ENCODE peak calls at places on chromosome 16, in eight cellular contexts. V is HCT116, D is SK-N-SH, H is OCI-LY7, F is GM23248, E is GM23338, M is hepatocyte, Z is PC-3. N is an unnamed sample.

GRCh38 chr16:48607056-48607825 is 2.7 kb downstream of the N4BP1 start:
- DNase-seq in V (no peak), D (no peak), H (no peak), F (peak; percentile 69), E (no peak), M (peak; percentile 57), Z (peak; percentile 85), N (peak; percentile 54)

GRCh38 chr16:88611220-88611821 is 27.1 kb upstream of the IL17C start:
- DNase-seq in V (no peak), D (no peak), H (no peak), F (no peak), E (peak; percentile 92), M (no peak), Z (no peak), N (peak; percentile 73)

GRCh38 chr16:4212207-4212933 is 29.5 kb downstream of the SRL start:
- DNase-seq in V (no peak), D (no peak), H (no peak), F (no peak), E (no peak), M (no peak), Z (no peak), N (no peak)

GRCh38 chr16:56382901-56383355 is 42.4 kb downstream of the AMFR start:
- DNase-seq in V (no peak), D (no peak), H (no peak), F (peak; percentile 53), E (no peak), M (no peak), Z (peak; percentile 86), N (no peak)

GRCh38 chr16:88015806-88016140 is 64.5 kb downstream of the BANP start:
- DNase-seq in V (no peak), D (no peak), H (no peak), F (no peak), E (no peak), M (no peak), Z (no peak), N (no peak)

GRCh38 chr16:56275076-56275475 is 83.8 kb downstream of the GNAO1 start:
- DNase-seq in V (no peak), D (no peak), H (no peak), F (no peak), E (no peak), M (no peak), Z (no peak), N (no peak)

GRCh38 chr16:26987631-26988030 is 79.1 kb upstream of the C16orf82 start:
- DNase-seq in V (no peak), D (no peak), H (no peak), F (peak; percentile 73), E (no peak), M (no peak), Z (no peak), N (no peak)

GRCh38 chr16:52611817-52612673 is 65.1 kb upstream of the TOX3 start:
- DNase-seq in V (no peak), D (no peak), H (no peak), F (no peak), E (no peak), M (peak; percentile 66), Z (peak; percentile 1), N (no peak)

GRCh38 chr16:9670058-9670457 is 512.2 kb downstream of the GRIN2A start:
- DNase-seq in V (no peak), D (no peak), H (no peak), F (no peak), E (peak; percentile 74), M (no peak), Z (no peak), N (peak; percentile 57)

GRCh38 chr16:12920739-12921138 is 19.3 kb downstream of the SHISA9 start:
- DNase-seq in V (no peak), D (no peak), H (no peak), F (no peak), E (no peak), M (no peak), Z (no peak), N (no peak)

GRCh38 chr16:12917653-12918052 is 16.3 kb downstream of the SHISA9 start:
- DNase-seq in V (no peak), D (no peak), H (no peak), F (no peak), E (peak; percentile 48), M (no peak), Z (no peak), N (no peak)

DNA sequence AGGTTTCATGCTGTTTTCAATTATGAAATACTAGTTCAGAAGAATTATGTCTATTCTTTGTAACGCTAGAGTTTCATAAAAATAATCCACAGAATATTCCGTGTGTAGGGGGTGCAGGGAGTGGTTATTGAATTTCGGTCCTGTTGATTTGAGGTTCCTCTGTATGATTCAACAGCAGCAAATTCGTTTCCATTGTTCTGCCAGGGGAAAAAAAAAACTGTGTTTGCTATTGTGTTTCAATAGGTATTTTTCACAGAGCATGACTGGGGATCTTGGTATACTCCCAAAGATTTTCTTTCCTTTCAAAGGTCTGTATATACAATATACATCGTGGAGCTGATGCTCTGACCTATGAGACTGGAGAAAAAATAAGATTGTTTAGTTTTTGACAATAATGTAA is 15.8 kb downstream of the SHISA9 start:
- DNase-seq in V (no peak), D (no peak), H (no peak), F (no peak), E (no peak), M (no peak), Z (no peak), N (no peak)
- H3K27ac ChIP-seq in V (no peak overlapping the region), D (no peak overlapping the region), H (no peak overlapping the region), F (no peak overlapping the region), E (peak overlapping the region; percentile 67), M (no peak overlapping the region), Z (no peak overlapping the region), N (no peak overlapping the region)

GRCh38 chr16:1613240-1613639 is 1.1 kb downstream of the CRAMP1 start:
- DNase-seq in V (no peak), D (no peak), H (peak; percentile 41), F (peak; percentile 51), E (peak; percentile 32), M (peak; percentile 22), Z (peak; percentile 6), N (peak; percentile 30)

GRCh38 chr16:1612320-1613111 is at the start of gene CRAMP1:
- DNase-seq in V (no peak), D (peak; percentile 52), H (peak; percentile 24), F (peak; percentile 67), E (peak; percentile 29), M (peak; percentile 43), Z (no peak), N (peak; percentile 54)

GRCh38 chr16:1613728-1614225 is 1.6 kb downstream of the CRAMP1 start:
- DNase-seq in V (no peak), D (no peak), H (peak; percentile 20), F (peak; percentile 68), E (no peak), M (peak; percentile 63), Z (no peak), N (peak; percentile 50)

GRCh38 chr16:1615761-1616160 is 3.6 kb downstream of the CRAMP1 start:
- DNase-seq in V (no peak), D (no peak), H (no peak), F (peak; percentile 21), E (no peak), M (no peak), Z (no peak), N (no peak)

DNA sequence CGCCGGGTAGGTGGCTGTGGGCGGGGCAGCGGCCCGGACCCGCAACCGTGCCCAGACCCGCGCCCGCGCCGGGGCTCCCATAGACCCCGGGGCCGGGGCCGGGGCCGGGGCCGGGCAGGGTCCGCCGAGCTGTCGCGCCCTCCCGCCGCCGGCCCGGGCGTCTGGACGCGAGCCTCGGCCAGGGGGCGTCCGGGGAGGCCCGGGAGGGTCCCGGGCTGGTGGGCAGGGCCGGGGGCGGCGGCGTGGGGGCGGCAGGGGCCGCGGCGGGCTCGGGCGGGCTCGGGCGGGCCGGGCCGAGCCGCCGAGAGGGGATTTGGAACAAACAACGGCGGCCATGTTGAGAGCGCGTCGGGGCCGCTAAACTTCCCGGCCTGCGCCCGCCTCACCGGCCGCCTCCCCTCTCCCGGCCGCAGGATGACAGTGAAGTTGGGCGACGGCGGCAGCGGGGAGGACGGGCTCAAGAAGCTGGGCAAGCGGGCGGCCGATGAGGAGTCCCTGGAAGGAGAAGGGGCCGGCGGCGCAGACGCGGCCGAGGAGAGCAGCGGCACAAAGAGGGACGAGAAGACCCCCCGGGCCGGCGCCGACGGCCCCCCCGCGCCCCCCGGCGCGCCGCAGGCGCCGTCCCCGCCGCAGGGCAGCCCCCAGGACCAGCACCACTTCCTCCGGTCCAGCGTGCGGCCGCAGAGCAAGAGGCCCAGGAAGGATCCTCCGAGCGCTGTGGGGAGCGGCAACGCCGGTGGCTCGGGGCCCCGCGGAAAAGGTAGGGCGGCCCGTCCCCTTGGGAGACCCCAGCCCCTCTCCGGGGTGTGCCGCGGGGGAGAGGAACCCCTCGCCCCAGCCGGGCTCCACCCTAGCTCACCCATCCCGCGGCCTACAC is 2.3 kb downstream of the CRAMP1 start:
- DNase-seq in V (no peak), D (peak; percentile 83), H (peak; percentile 34), F (peak; percentile 84), E (peak; percentile 65), M (peak; percentile 75), Z (peak; percentile 12), N (peak; percentile 73)
- TF ChIP-seq EZH2phosphoT487 in V (no peak), D (no peak), H (no peak), F (no peak), E (no peak), M (no peak), Z (no peak), N (no peak)

GRCh38 chr16:54505479-54506247 is 219.1 kb upstream of the IRX3 start:
- DNase-seq in V (no peak), D (no peak), H (no peak), F (no peak), E (no peak), M (no peak), Z (no peak), N (no peak)

GRCh38 chr16:54501797-54502196 is 215.2 kb upstream of the IRX3 start:
- DNase-seq in V (no peak), D (no peak), H (no peak), F (no peak), E (no peak), M (no peak), Z (no peak), N (no peak)

GRCh38 chr16:54504372-54504771 is 217.8 kb upstream of the IRX3 start:
- DNase-seq in V (no peak), D (no peak), H (no peak), F (no peak), E (peak; percentile 11), M (no peak), Z (no peak), N (no peak)

GRCh38 chr16:54503436-54503835 is 216.8 kb upstream of the IRX3 start:
- DNase-seq in V (no peak), D (no peak), H (no peak), F (peak; percentile 66), E (no peak), M (no peak), Z (no peak), N (no peak)

GRCh38 chr16:54503011-54503410 is 216.4 kb upstream of the IRX3 start:
- DNase-seq in V (no peak), D (no peak), H (no peak), F (peak; percentile 60), E (no peak), M (no peak), Z (no peak), N (no peak)
- H3K27ac ChIP-seq in V (no peak overlapping the region), D (no peak overlapping the region), H (no peak overlapping the region), F (no peak overlapping the region), E (no peak overlapping the region), M (no peak overlapping the region), Z (no peak overlapping the region), N (no peak overlapping the region)

DNA sequence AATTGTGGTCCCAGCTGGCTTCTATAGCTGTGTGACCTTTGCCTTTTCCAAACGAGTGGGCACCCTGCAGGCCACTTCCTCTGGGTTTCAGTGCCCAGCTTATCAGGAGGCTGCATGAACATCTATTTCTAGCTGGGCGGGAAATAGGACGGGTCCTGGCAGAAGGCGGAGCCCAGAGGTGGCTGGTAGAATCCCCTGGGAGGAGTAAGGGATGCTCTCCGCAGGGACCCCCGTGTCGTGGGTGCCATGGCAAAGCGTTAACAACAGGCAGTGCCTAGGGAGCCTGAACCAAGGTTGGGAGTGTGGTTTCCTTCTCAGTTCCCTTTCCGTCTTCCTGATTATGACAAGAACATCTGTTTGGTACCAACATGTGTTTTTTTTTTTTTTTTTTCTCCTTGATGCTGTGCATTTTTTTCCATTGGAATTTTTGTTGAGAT is 58.2 kb downstream of the PLCG2 start:
- DNase-seq in V (no peak), D (no peak), H (peak; percentile 63), F (no peak), E (no peak), M (no peak), Z (no peak), N (no peak)
- TF ChIP-seq EZH2phosphoT487 in V (no peak), D (no peak), H (no peak), F (no peak), E (no peak), M (no peak), Z (no peak), N (no peak)